ENCODE peak calls at places on chromosomes 12 and 14, in four cellular contexts. One of them, this sample, is unnamed.

GRCh38 chr12:24487606-24488005 is 461.3 kb downstream of the BCAT1 start:
- DNase-seq in K562: no peak
- DNase-seq in GM12891: no peak
- DNase-seq in GM12878: no peak
- DNase-seq in this sample: no peak

GRCh38 chr12:30427555-30427954 is 268.1 kb downstream of the IPO8 start:
- DNase-seq in GM12878: no peak
- DNase-seq in K562: no peak
- DNase-seq in GM12891: no peak
- DNase-seq in this sample: no peak

GRCh38 chr14:54189358-54190354 is 207.2 kb upstream of the CDKN3 start:
- DNase-seq in GM12878: no peak
- DNase-seq in K562: no peak
- DNase-seq in GM12891: no peak
- DNase-seq in this sample: no peak

GRCh38 chr12:98352218-98352811 is 163.1 kb upstream of the TMPO start:
- DNase-seq in K562: no peak
- DNase-seq in GM12878: no peak
- DNase-seq in GM12891: no peak
- DNase-seq in this sample: no peak

GRCh38 chr12:80031229-80031628 is 68.1 kb upstream of the OTOGL start:
- DNase-seq in GM12891: no peak
- DNase-seq in K562: no peak
- DNase-seq in GM12878: no peak
- DNase-seq in this sample: no peak

GRCh38 chr12:50055831-50056628 is 1.4 kb upstream of the ASIC1 start:
- DNase-seq in GM12891: peak
- DNase-seq in GM12878: no peak
- DNase-seq in K562: peak
- DNase-seq in this sample: no peak

GRCh38 chr14:100611811-100612480 is 24.7 kb upstream of the BEGAIN start:
- DNase-seq in K562: no peak
- DNase-seq in GM12878: no peak
- DNase-seq in GM12891: no peak
- DNase-seq in this sample: no peak

GRCh38 chr14:92502541-92503286 is 10.9 kb upstream of the RIN3 start:
- DNase-seq in K562: no peak
- DNase-seq in GM12891: no peak
- DNase-seq in GM12878: no peak
- DNase-seq in this sample: no peak

GRCh38 chr12:92436847-92437246 is 265.9 kb upstream of the PLEKHG7 start:
- DNase-seq in GM12878: no peak
- DNase-seq in GM12891: no peak
- DNase-seq in K562: no peak
- DNase-seq in this sample: no peak

GRCh38 chr14:99029916-99030305 is 242.1 kb downstream of the BCL11B start:
- DNase-seq in GM12878: no peak
- DNase-seq in K562: no peak
- DNase-seq in GM12891: no peak
- DNase-seq in this sample: no peak
- TF ChIP-seq SPI1 in GM12878: no peak
- TF ChIP-seq SPI1 in K562: no peak
- TF ChIP-seq SPI1 in GM12891: no peak
- TF ChIP-seq SPI1 in this sample: no peak

GRCh38 chr14:88993946-88994345 is 169.5 kb downstream of the TTC8 start:
- DNase-seq in GM12878: no peak
- DNase-seq in K562: no peak
- DNase-seq in GM12891: no peak
- DNase-seq in this sample: no peak

GRCh38 chr14:88998027-88998426 is 173.6 kb downstream of the TTC8 start:
- DNase-seq in GM12891: no peak
- DNase-seq in GM12878: no peak
- DNase-seq in K562: no peak
- DNase-seq in this sample: no peak

GRCh38 chr14:88999137-88999536 is 174.7 kb downstream of the TTC8 start:
- DNase-seq in GM12878: no peak
- DNase-seq in K562: no peak
- DNase-seq in GM12891: no peak
- DNase-seq in this sample: no peak

GRCh38 chr14:88992011-88992410 is 167.6 kb downstream of the TTC8 start:
- DNase-seq in GM12878: no peak
- DNase-seq in K562: no peak
- DNase-seq in GM12891: no peak
- DNase-seq in this sample: no peak

DNA sequence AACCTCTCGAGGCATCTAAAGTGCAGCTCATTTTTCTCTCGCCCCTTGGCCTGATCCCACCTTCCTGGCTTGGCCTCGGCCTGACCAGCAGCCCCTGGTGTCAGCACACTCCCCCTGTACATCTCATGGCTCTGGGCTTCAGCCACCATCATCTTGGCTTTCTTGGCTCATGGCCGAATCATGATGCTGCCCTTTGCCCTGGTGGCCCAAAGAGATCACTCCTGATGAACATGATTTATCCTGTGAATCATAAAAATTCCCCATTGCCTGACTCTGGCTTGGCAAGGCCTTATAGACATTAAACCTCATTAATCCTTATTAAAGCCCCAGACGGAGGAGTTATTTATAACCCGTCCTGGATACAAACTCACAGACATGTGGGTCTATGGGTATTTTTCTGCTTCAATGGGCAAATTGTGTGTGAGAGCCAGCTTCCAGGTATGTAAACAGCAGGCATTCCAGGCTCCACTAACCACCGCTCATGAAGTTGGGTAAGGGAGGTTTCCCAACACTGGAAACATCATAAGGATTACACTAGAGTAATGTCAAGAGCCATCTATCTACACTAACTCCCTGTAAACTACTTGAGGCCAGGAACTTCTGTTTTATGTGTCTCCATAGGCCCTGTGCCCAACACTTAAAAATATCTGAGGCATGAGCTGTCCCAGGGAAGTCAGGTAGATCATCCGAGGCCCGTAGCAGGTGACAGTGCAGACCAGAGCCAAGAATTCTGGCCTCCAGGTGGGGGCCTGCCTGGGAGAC is 171.2 kb downstream of the TTC8 start:
- DNase-seq in GM12891: no peak
- DNase-seq in GM12878: no peak
- DNase-seq in K562: no peak
- DNase-seq in this sample: no peak
- TF ChIP-seq SPI1 in GM12891: no peak
- TF ChIP-seq SPI1 in GM12878: no peak
- TF ChIP-seq SPI1 in K562: no peak
- TF ChIP-seq SPI1 in this sample: no peak

DNA sequence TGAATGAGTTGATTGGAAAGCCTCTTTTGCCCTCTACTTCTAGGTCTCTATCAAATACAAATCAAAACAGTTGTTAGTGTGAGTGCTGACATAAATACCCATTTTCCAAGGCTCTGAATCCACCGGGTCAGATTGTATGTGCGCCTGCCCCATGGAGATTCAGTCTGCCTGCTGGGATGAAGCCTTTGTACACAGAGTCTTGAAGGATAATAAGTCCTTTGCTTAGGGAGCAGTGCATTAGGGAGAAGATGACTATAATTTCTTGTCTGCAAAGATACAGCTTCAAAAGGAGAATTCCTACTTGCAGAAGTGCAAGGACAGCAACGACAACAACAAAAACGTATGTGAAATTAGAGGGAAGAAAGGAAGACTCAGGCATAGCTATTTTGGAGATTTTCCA is 90.3 kb upstream of the VRK1 start:
- DNase-seq in GM12878: no peak
- DNase-seq in GM12891: no peak
- DNase-seq in K562: no peak
- DNase-seq in this sample: no peak
- TF ChIP-seq SPI1 in GM12878: no peak
- TF ChIP-seq SPI1 in GM12891: no peak
- TF ChIP-seq SPI1 in K562: no peak
- TF ChIP-seq SPI1 in this sample: no peak

GRCh38 chr14:77570706-77571293 is 45.6 kb downstream of the SPTLC2 start:
- DNase-seq in K562: no peak
- DNase-seq in GM12878: no peak
- DNase-seq in GM12891: no peak
- DNase-seq in this sample: no peak
- TF ChIP-seq SPI1 in K562: no peak
- TF ChIP-seq SPI1 in GM12878: no peak
- TF ChIP-seq SPI1 in GM12891: no peak
- TF ChIP-seq SPI1 in this sample: no peak

GRCh38 chr14:34355584-34356266 is 106.3 kb downstream of the SPTSSA start:
- DNase-seq in GM12891: no peak
- DNase-seq in GM12878: no peak
- DNase-seq in K562: no peak
- DNase-seq in this sample: no peak

GRCh38 chr14:34359423-34360120 is 102.5 kb downstream of the SPTSSA start:
- DNase-seq in GM12891: no peak
- DNase-seq in K562: no peak
- DNase-seq in GM12878: no peak
- DNase-seq in this sample: no peak

GRCh38 chr14:34361504-34362011 is 100.5 kb downstream of the SPTSSA start:
- DNase-seq in GM12891: no peak
- DNase-seq in K562: no peak
- DNase-seq in GM12878: no peak
- DNase-seq in this sample: no peak

GRCh38 chr14:34354556-34354955 is 107.5 kb downstream of the SPTSSA start:
- DNase-seq in GM12891: no peak
- DNase-seq in GM12878: no peak
- DNase-seq in K562: no peak
- DNase-seq in this sample: no peak

GRCh38 chr14:34356267-34356660 is 105.8 kb downstream of the SPTSSA start:
- DNase-seq in GM12891: no peak
- DNase-seq in K562: no peak
- DNase-seq in GM12878: no peak
- DNase-seq in this sample: peak
- TF ChIP-seq SPI1 in GM12891: no peak
- TF ChIP-seq SPI1 in K562: no peak
- TF ChIP-seq SPI1 in GM12878: no peak
- TF ChIP-seq SPI1 in this sample: peak

GRCh38 chr12:116595186-116595585 is 36.0 kb downstream of the MAP1LC3B2 start:
- DNase-seq in K562: no peak
- DNase-seq in GM12878: no peak
- DNase-seq in GM12891: no peak
- DNase-seq in this sample: no peak
- TF ChIP-seq SPI1 in K562: no peak
- TF ChIP-seq SPI1 in GM12878: no peak
- TF ChIP-seq SPI1 in GM12891: no peak
- TF ChIP-seq SPI1 in this sample: no peak

This sample was measured in HL-60.